ENCODE peak calls at places on chromosomes 5 and 9, in ten cellular contexts. Y is OCI-M1; H is glomerular endothelial cell; E is PC-3; J is HFFc6; B is globus pallidus; X is IMR-90; F is RPMI7951; S is activated naive CD8-positive, alpha-beta T cell treated with anti-CD3 and anti-CD28 coated beads, Interleukin-2, amount 50 U/mL, for 24 hours; N is hypothalamus. C is an unnamed sample.

GRCh38 chr5:160187091-160187490 is 42.2 kb upstream of the FABP6 start:
- DNase-seq in Y (no peak), H (no peak), E (no peak), J (no peak), B (no peak), X (no peak), F (peak; percentile 30), S (no peak), N (no peak), C (no peak)

GRCh38 chr5:115555084-115555633 is 10.6 kb upstream of the FEM1C start:
- DNase-seq in Y (no peak), H (no peak), E (no peak), J (no peak), B (no peak), X (no peak), F (no peak), S (no peak), N (no peak), C (no peak)

GRCh38 chr9:137067860-137068538 is 2.4 kb downstream of the SAPCD2 start:
- DNase-seq in Y (peak; percentile 89), H (no peak), E (peak; percentile 87), J (peak; percentile 61), B (peak; percentile 83), X (peak; percentile 70), F (peak; percentile 60), S (peak; percentile 89), N (peak; percentile 17), C (peak; percentile 86)

GRCh38 chr5:23026252-23027170 is 173.4 kb upstream of the CDH12 start:
- DNase-seq in Y (no peak), H (no peak), E (no peak), J (no peak), B (no peak), X (no peak), F (no peak), S (no peak), N (no peak), C (peak; percentile 1)

GRCh38 chr5:169107316-169107715 is 193.6 kb downstream of the SLIT3 start:
- DNase-seq in Y (no peak), H (no peak), E (no peak), J (no peak), B (no peak), X (no peak), F (peak; percentile 53), S (no peak), N (no peak), C (peak; percentile 13)

GRCh38 chr9:21015122-21015815 is 16.2 kb downstream of the HACD4 start:
- DNase-seq in Y (no peak), H (no peak), E (no peak), J (no peak), B (no peak), X (peak; percentile 34), F (no peak), S (no peak), N (no peak), C (peak; percentile 26)

GRCh38 chr5:53019320-53019719 is 30.2 kb downstream of the ITGA2 start:
- DNase-seq in Y (peak; percentile 18), H (no peak), E (peak; percentile 82), J (peak; percentile 94), B (no peak), X (peak; percentile 87), F (peak; percentile 90), S (no peak), N (no peak), C (peak; percentile 67)

GRCh38 chr5:103293099-103293498 is 34.5 kb downstream of the MACIR start:
- DNase-seq in Y (no peak), H (no peak), E (no peak), J (no peak), B (no peak), X (no peak), F (no peak), S (no peak), N (no peak), C (no peak)

GRCh38 chr5:132385321-132386105 is 16.0 kb downstream of the SLC22A5 start:
- DNase-seq in Y (peak; percentile 65), H (no peak), E (peak; percentile 69), J (peak; percentile 68), B (peak; percentile 77), X (peak; percentile 62), F (peak; percentile 73), S (peak; percentile 64), N (peak; percentile 21), C (peak; percentile 77)

GRCh38 chr9:36136894-36137391 is 410 bp downstream of the GLIPR2 start:
- DNase-seq in Y (peak; percentile 16), H (no peak), E (no peak), J (no peak), B (peak; percentile 35), X (no peak), F (no peak), S (no peak), N (no peak), C (no peak)

GRCh38 chr5:132790201-132790870 is 13.3 kb upstream of the SEPTIN8 start:
- DNase-seq in Y (peak; percentile 17), H (no peak), E (no peak), J (no peak), B (peak; percentile 59), X (no peak), F (no peak), S (no peak), N (no peak), C (no peak)

GRCh38 chr5:80755634-80756033 is 100.9 kb upstream of the DHFR start:
- DNase-seq in Y (peak; percentile 91), H (no peak), E (no peak), J (no peak), B (no peak), X (no peak), F (peak; percentile 13), S (no peak), N (no peak), C (no peak)

GRCh38 chr5:38273626-38274025 is 15.3 kb downstream of the EGFLAM start:
- DNase-seq in Y (no peak), H (no peak), E (no peak), J (no peak), B (no peak), X (no peak), F (no peak), S (no peak), N (no peak), C (no peak)

GRCh38 chr9:91119147-91119546 is 242.6 kb downstream of the AUH start:
- DNase-seq in Y (no peak), H (no peak), E (peak; percentile 67), J (peak; percentile 87), B (no peak), X (peak; percentile 77), F (peak; percentile 97), S (no peak), N (no peak), C (peak; percentile 41)

GRCh38 chr5:115543931-115544370 is 624 bp downstream of the FEM1C start:
- DNase-seq in Y (peak; percentile 49), H (no peak), E (peak; percentile 26), J (peak; percentile 32), B (peak; percentile 55), X (peak; percentile 53), F (peak; percentile 54), S (peak; percentile 49), N (no peak), C (peak; percentile 56)

GRCh38 chr5:148140846-148141245 is 27.5 kb upstream of the SPINK14 start:
- DNase-seq in Y (no peak), H (no peak), E (no peak), J (no peak), B (no peak), X (no peak), F (no peak), S (no peak), N (no peak), C (no peak)

GRCh38 chr5:66867622-66868322 is 271.6 kb downstream of the MAST4 start:
- DNase-seq in Y (no peak), H (no peak), E (no peak), J (no peak), B (no peak), X (no peak), F (no peak), S (no peak), N (no peak), C (no peak)

GRCh38 chr9:87109851-87110250 is 162.5 kb upstream of the GAS1 start:
- DNase-seq in Y (no peak), H (no peak), E (no peak), J (peak; percentile 53), B (no peak), X (peak; percentile 72), F (peak; percentile 2), S (no peak), N (no peak), C (peak; percentile 87)

GRCh38 chr5:6377121-6377520 is 1.2 kb downstream of the MED10 start:
- DNase-seq in Y (no peak), H (no peak), E (peak; percentile 42), J (no peak), B (no peak), X (peak; percentile 5), F (no peak), S (no peak), N (no peak), C (no peak)

GRCh38 chr5:52893105-52893504 is 96.0 kb upstream of the ITGA2 start:
- DNase-seq in Y (no peak), H (peak; percentile 47), E (peak; percentile 23), J (peak; percentile 44), B (no peak), X (peak; percentile 90), F (peak; percentile 23), S (no peak), N (no peak), C (peak; percentile 86)

GRCh38 chr5:94700592-94700991 is 82.1 kb downstream of the SLF1 start:
- DNase-seq in Y (no peak), H (no peak), E (no peak), J (no peak), B (no peak), X (no peak), F (no peak), S (no peak), N (no peak), C (peak; percentile 34)

GRCh38 chr5:135834639-135835529 is at the start of gene SLC25A48:
- DNase-seq in Y (no peak), H (no peak), E (no peak), J (no peak), B (no peak), X (peak; percentile 16), F (no peak), S (peak; percentile 47), N (no peak), C (peak; percentile 26)

GRCh38 chr5:91443028-91443427 is 59.9 kb upstream of the ARRDC3 start:
- DNase-seq in Y (no peak), H (no peak), E (peak; percentile 77), J (peak; percentile 37), B (no peak), X (peak; percentile 69), F (peak; percentile 13), S (no peak), N (no peak), C (no peak)

GRCh38 chr5:91434348-91434747 is 51.2 kb upstream of the ARRDC3 start:
- DNase-seq in Y (no peak), H (no peak), E (no peak), J (no peak), B (no peak), X (no peak), F (no peak), S (peak; percentile 4), N (no peak), C (no peak)

GRCh38 chr5:150085191-150085912 is 1.0 kb downstream of the CSF1R start:
- DNase-seq in Y (no peak), H (no peak), E (no peak), J (no peak), B (no peak), X (no peak), F (no peak), S (no peak), N (no peak), C (no peak)

GRCh38 chr5:114148253-114148652 is 213.6 kb upstream of the KCNN2 start:
- DNase-seq in Y (no peak), H (no peak), E (no peak), J (no peak), B (no peak), X (no peak), F (no peak), S (no peak), N (no peak), C (no peak)

C was measured in cardiac fibroblast.